ENCODE peak calls at places on chromosomes 5 and 9, in six cellular contexts. T is stomach, R is GM23338, B is K562, V is HCT116, G is breast epithelium. A is an unnamed sample.

GRCh38 chr5:73451218-73452130 is 2.9 kb upstream of the FOXD1 start:
- DNase-seq in R (peak), B (peak), T (peak), V (no peak), G (peak), A (no peak)

GRCh38 chr9:74771672-74772071 is 116.0 kb downstream of the TRPM6 start:
- DNase-seq in V (no peak), T (no peak), G (no peak), B (no peak), R (no peak), A (no peak)

GRCh38 chr9:21996438-21996837 is 1.8 kb downstream of the CDKN2B-AS1 start:
- DNase-seq in R (peak), G (no peak), T (no peak), B (no peak), V (no peak), A (no peak)

GRCh38 chr9:35691325-35691631 is 1.6 kb upstream of the TPM2 start:
- DNase-seq in V (no peak), R (peak), B (no peak), T (no peak), G (no peak), A (no peak)

GRCh38 chr5:178460598-178461425 is 129.4 kb downstream of the COL23A1 start:
- DNase-seq in V (peak), R (peak), B (peak), T (peak), G (peak), A (no peak)

GRCh38 chr9:86741311-86742215 is 205.7 kb downstream of the GAS1 start:
- DNase-seq in G (no peak), R (no peak), V (peak), B (no peak), T (peak), A (no peak)

GRCh38 chr5:572398-573019 is 39.6 kb upstream of the CEP72 start:
- DNase-seq in R (no peak), G (no peak), B (no peak), V (no peak), T (no peak), A (peak)

GRCh38 chr5:80150731-80151130 is 105.1 kb downstream of the SERINC5 start:
- DNase-seq in R (no peak), G (no peak), B (no peak), T (no peak), V (no peak), A (no peak)

GRCh38 chr5:69404659-69405330 is 10.1 kb upstream of the MARVELD2 start:
- DNase-seq in V (no peak), G (no peak), B (no peak), T (no peak), R (no peak), A (no peak)

GRCh38 chr5:74541381-74541781 is 99.1 kb downstream of the ENC1 start:
- DNase-seq in T (no peak), G (no peak), V (no peak), R (no peak), B (no peak), A (no peak)

GRCh38 chr5:6003040-6003825 is 375.1 kb downstream of the MED10 start:
- DNase-seq in G (no peak), T (no peak), B (no peak), R (no peak), V (no peak), A (no peak)

GRCh38 chr5:175861337-175862130 is 9.8 kb upstream of the CPLX2 start:
- DNase-seq in V (peak), T (no peak), R (no peak), B (no peak), G (no peak), A (no peak)

GRCh38 chr9:6239694-6240093 is 24.1 kb downstream of the IL33 start:
- DNase-seq in G (no peak), T (no peak), R (no peak), B (no peak), V (no peak), A (no peak)

GRCh38 chr5:134547579-134547978 is 22.1 kb downstream of the JADE2 start:
- DNase-seq in T (peak), V (no peak), G (no peak), R (no peak), B (no peak), A (peak)

GRCh38 chr9:4769321-4770080 is 23.2 kb upstream of the RCL1 start:
- DNase-seq in B (peak), G (no peak), V (no peak), T (no peak), R (no peak), A (no peak)

GRCh38 chr5:32173394-32174010 is 617 bp downstream of the GOLPH3 start:
- DNase-seq in G (peak), R (peak), V (no peak), B (peak), T (peak), A (peak)

GRCh38 chr5:112914584-112914983 is 7.4 kb downstream of the REEP5 start:
- DNase-seq in B (peak), T (no peak), V (no peak), G (no peak), R (no peak), A (no peak)

GRCh38 chr9:99073985-99074901 is 30.7 kb upstream of the TGFBR1 start:
- DNase-seq in R (no peak), B (peak), G (no peak), V (no peak), T (no peak), A (no peak)

GRCh38 chr5:126383246-126383645 is 40.0 kb upstream of the GRAMD2B start:
- DNase-seq in B (no peak), T (no peak), G (no peak), R (no peak), V (no peak), A (peak)

GRCh38 chr5:168646335-168646734 is 67.2 kb upstream of the PANK3 start:
- DNase-seq in B (no peak), R (no peak), G (no peak), T (no peak), V (no peak), A (no peak)

GRCh38 chr9:133032171-133032570 is 1.4 kb downstream of the GTF3C5 start:
- DNase-seq in R (no peak), B (no peak), G (no peak), T (no peak), V (no peak), A (peak)
- TF ChIP-seq POLR2AphosphoS5 in R (no peak), B (no peak), G (no peak), T (no peak), V (no peak), A (no peak)

DNA sequence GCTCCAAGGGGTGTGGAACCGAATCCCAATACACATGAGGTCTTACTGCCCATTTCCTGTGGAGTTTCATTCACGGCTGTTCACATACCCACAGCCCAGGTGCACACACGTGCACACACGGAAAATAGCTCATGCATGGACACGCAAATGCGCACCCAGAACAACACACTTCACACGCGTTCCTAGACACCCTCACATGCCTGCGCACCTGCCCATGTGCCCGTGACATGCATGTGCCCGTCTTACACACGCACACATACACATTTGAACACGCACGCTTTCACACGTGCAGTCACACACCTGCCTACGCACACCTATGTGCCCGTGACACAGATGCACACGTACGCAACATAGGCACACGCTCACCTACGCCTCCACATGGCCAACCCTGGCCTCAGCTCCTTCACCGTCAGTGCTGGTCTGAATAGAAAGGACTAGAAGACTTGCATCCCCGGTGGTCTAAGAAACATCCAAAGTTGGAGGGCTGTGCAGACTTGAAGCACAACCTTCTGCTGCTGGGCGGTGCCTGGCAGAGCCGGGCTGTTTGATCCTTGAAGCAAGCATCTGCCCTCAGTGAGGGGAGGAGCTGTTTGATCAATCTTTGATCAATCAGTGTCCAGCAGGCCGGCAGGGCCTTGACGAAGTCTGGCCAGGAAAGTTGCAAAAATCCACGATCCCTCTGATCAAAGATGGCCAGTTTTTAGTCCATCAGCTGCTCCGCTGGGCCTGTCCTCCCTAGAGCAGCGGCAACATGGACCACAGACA is 164.7 kb downstream of the OLFM1 start:
- DNase-seq in B (no peak), V (no peak), G (no peak), R (no peak), T (no peak), A (peak)
- TF ChIP-seq CTCF in B (no peak), V (peak), G (no peak), R (peak), T (no peak), A (no peak)

GRCh38 chr9:76107487-76107886 is 217.0 kb downstream of the PCSK5 start:
- DNase-seq in G (no peak), R (no peak), B (no peak), T (no peak), V (no peak), A (peak)
- H3K27ac ChIP-seq in G (no peak), R (no peak), B (no peak), T (no peak), V (no peak), A (no peak)

GRCh38 chr9:75889977-75890540 is 414 bp upstream of the PCSK5 start:
- DNase-seq in V (no peak), R (peak), G (no peak), B (no peak), T (peak), A (peak)

GRCh38 chr9:75893096-75893495 is 2.6 kb downstream of the PCSK5 start:
- DNase-seq in R (no peak), G (no peak), T (no peak), B (no peak), V (no peak), A (no peak)

GRCh38 chr9:75891277-75892167 is 1.0 kb downstream of the PCSK5 start:
- DNase-seq in T (no peak), G (no peak), V (peak), B (peak), R (peak), A (peak)

GRCh38 chr9:75890541-75891276 is at the start of gene PCSK5:
- DNase-seq in G (peak), T (peak), R (peak), V (peak), B (peak), A (peak)

DNA sequence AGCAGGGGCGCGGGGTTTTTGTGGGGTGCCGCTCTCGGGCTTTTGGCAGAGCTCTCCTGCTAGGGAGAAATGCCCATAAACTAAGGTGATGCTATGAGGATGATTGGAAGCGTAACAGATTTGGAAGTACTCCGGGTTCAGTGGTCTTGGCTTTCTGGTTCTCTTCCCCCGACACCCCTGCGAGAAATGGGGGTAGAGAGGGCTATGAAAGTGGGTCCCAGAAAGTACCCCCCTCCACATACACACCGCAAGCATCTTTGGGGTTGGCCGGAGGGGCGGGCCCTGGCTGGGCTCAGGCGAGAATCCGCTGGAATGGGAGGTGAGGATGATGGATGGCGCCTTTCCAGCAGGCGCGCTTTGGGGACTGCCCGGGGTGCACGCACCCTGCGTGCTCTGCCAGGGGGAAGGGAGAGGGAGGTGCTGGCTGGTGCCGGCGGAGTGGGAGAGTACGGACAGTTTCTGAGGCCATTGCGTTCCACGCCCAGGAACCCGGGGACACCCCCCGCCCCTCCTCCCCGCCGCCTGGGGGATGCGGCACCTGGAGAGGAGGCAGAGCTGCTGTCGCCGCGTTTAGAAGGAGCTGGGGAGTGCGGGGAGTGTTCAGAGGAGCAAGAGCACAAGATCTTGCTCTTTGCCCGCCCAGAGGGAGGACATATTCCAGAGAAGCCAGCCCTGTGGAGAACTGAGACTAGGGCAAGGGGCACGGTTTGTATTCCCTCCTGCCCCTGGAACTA is 1.9 kb downstream of the PCSK5 start:
- DNase-seq in V (no peak), B (no peak), G (no peak), T (no peak), R (peak), A (peak)
- TF ChIP-seq POLR2AphosphoS5 in V (no peak), B (no peak), G (no peak), T (no peak), R (no peak), A (no peak)

GRCh38 chr5:141639357-141640050 is 2.7 kb downstream of the RELL2 start:
- DNase-seq in B (no peak), V (no peak), R (no peak), G (no peak), T (no peak), A (no peak)

GRCh38 chr5:141638771-141639170 is 2.0 kb downstream of the RELL2 start:
- DNase-seq in T (no peak), V (no peak), B (no peak), G (no peak), R (no peak), A (no peak)

GRCh38 chr5:141640051-141640415 is 3.2 kb downstream of the RELL2 start:
- DNase-seq in G (no peak), R (no peak), B (no peak), T (no peak), V (no peak), A (no peak)

GRCh38 chr5:141640698-141641097 is 3.9 kb downstream of the RELL2 start:
- DNase-seq in R (no peak), V (no peak), T (no peak), B (no peak), G (no peak), A (no peak)

DNA sequence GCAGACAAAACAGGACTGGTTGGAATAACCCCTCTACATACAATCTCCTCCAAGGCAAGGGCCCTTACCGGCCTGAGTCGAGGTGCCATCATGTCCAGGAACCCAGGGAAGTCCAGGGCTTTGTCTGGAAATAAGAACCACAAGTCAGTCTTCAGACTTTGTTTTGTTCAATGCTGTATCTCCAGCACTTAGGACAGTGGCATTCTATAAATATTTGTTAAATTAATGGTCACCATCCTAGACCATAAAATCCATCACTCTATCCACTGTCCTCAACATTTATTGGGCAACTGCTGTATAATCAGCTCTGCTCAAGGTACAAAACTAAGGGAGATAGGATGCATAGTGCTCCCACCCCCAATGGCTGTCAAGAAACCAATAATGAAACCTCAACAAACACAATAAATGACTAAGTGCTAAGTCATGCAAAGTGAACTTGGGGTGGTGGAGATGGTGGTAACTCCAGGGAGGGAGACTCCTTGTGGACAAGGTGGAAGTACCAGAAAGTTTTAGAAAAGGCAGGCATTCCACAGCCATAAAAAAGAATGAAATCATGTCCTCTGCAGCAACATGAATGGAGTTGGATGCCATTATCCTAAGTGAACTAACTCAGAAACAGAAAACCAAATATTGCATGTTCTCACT is 5.0 kb downstream of the RELL2 start:
- DNase-seq in B (peak), T (no peak), V (no peak), G (no peak), R (peak), A (no peak)
- TF ChIP-seq CTCF in B (peak), T (no peak), V (peak), G (no peak), R (peak), A (no peak)

GRCh38 chr9:125409217-125409636 is 147.6 kb downstream of the GAPVD1 start:
- DNase-seq in V (peak), R (peak), T (no peak), G (no peak), B (no peak), A (peak)

GRCh38 chr9:125407432-125407973 is 145.9 kb downstream of the GAPVD1 start:
- DNase-seq in R (no peak), V (no peak), G (no peak), T (no peak), B (no peak), A (no peak)

GRCh38 chr9:125409637-125410521 is 148.3 kb downstream of the GAPVD1 start:
- DNase-seq in T (no peak), R (peak), B (peak), G (no peak), V (peak), A (no peak)

GRCh38 chr9:125406812-125407087 is 145.1 kb downstream of the GAPVD1 start:
- DNase-seq in R (no peak), V (no peak), T (no peak), G (no peak), B (no peak), A (no peak)

GRCh38 chr9:125407974-125408900 is 146.6 kb downstream of the GAPVD1 start:
- DNase-seq in G (peak), B (peak), V (no peak), R (peak), T (peak), A (peak)
- H3K27ac ChIP-seq in G (no peak), B (peak), V (peak), R (no peak), T (peak), A (peak)

GRCh38 chr5:135847976-135848375 is 13.5 kb downstream of the SLC25A48 start:
- DNase-seq in T (no peak), G (no peak), R (no peak), B (no peak), V (no peak), A (no peak)

GRCh38 chr5:135850231-135850630 is 15.8 kb downstream of the SLC25A48 start:
- DNase-seq in T (no peak), R (no peak), B (no peak), G (no peak), V (no peak), A (no peak)

GRCh38 chr5:135850671-135851070 is 16.2 kb downstream of the SLC25A48 start:
- DNase-seq in V (no peak), T (no peak), R (no peak), B (no peak), G (no peak), A (no peak)

GRCh38 chr5:135851907-135852805 is 17.7 kb downstream of the SLC25A48 start:
- DNase-seq in R (no peak), B (no peak), V (no peak), T (no peak), G (no peak), A (no peak)

DNA sequence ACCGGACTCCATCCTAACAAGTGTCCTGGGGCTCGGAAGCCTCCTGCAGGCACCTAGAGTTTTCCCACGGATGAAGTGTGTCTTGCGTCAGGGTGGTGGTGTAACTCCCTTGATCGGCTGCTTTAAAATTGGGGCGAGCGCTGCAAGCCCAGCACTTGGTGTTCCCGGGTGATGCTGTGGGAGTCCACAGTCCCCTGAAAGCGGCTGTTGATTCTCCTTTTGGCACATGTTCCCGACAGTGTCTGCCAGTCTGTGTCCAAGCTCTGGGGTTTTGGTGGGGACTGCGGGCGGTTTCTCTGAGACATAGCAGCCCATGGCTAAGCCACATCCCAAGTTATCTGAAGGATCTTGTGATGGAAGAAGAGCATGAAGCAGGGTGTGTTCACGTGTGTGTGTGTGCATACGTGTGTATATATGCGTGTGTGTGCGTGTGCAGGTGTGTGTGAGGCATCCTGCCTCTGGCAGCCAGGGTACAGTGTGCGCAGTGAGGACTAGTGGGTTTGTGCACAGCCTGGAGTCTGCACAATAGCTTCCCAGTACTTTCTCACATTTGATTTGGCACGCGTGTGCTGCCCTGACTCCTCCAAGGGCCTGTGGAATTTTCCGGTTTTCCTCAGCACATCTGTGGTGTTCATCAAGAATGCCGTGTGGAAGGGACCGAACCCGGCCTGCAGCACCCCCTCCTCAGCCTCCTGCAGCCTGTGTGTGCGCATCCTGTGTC is 16.9 kb downstream of the SLC25A48 start:
- DNase-seq in V (no peak), G (no peak), B (no peak), R (no peak), T (no peak), A (no peak)
- TF ChIP-seq POLR2AphosphoS5 in V (no peak), G (no peak), B (no peak), R (no peak), T (no peak), A (no peak)